ENCODE peak calls at places on chromosomes 4 and X, in four cellular contexts. One of them, this sample, is unnamed.

GRCh38 chr4:7911044-7911578 is 28.6 kb downstream of the AFAP1 start:
- DNase-seq in HepG2: no peak
- DNase-seq in GM12878: no peak
- DNase-seq in K562: no peak
- DNase-seq in this sample: peak; percentile 48

GRCh38 chrX:115892787-115893671 is 277.5 kb upstream of the AGTR2 start:
- DNase-seq in HepG2: peak; percentile 73
- DNase-seq in GM12878: peak; percentile 73
- DNase-seq in K562: peak; percentile 35
- DNase-seq in this sample: peak; percentile 21

GRCh38 chr4:166257891-166258290 is 384.9 kb downstream of the TLL1 start:
- DNase-seq in HepG2: no peak
- DNase-seq in GM12878: no peak
- DNase-seq in K562: no peak
- DNase-seq in this sample: no peak

GRCh38 chr4:6239486-6239885 is 30.2 kb upstream of the WFS1 start:
- DNase-seq in HepG2: no peak
- DNase-seq in GM12878: no peak
- DNase-seq in K562: no peak
- DNase-seq in this sample: no peak

GRCh38 chrX:134603806-134604700 is 54.2 kb downstream of the PLAC1 start:
- DNase-seq in HepG2: no peak
- DNase-seq in GM12878: no peak
- DNase-seq in K562: no peak
- DNase-seq in this sample: no peak

GRCh38 chr4:85967872-85968271 is 392.0 kb downstream of the MAPK10 start:
- DNase-seq in HepG2: no peak
- DNase-seq in GM12878: no peak
- DNase-seq in K562: no peak
- DNase-seq in this sample: no peak

GRCh38 chr4:168685136-168685535 is 188.3 kb downstream of the PALLD start:
- DNase-seq in HepG2: no peak
- DNase-seq in GM12878: peak; percentile 23
- DNase-seq in K562: no peak
- DNase-seq in this sample: no peak

GRCh38 chrX:143500751-143501150 is 16.5 kb downstream of the SPANXN3 start:
- DNase-seq in HepG2: no peak
- DNase-seq in GM12878: no peak
- DNase-seq in K562: no peak
- DNase-seq in this sample: no peak

GRCh38 chr4:162952232-162952631 is 214.5 kb downstream of the NAF1 start:
- DNase-seq in HepG2: no peak
- DNase-seq in GM12878: no peak
- DNase-seq in K562: no peak
- DNase-seq in this sample: no peak

GRCh38 chr4:73068496-73069337 is 799 bp downstream of the COX18 start:
- DNase-seq in HepG2: peak; percentile 32
- DNase-seq in GM12878: peak; percentile 17
- DNase-seq in K562: peak; percentile 12
- DNase-seq in this sample: no peak

GRCh38 chr4:137819964-137820383 is 287.7 kb upstream of the PCDH18 start:
- DNase-seq in HepG2: peak; percentile 45
- DNase-seq in GM12878: peak; percentile 1
- DNase-seq in K562: no peak
- DNase-seq in this sample: peak; percentile 20

GRCh38 chr4:122614621-122615020 is 6.2 kb downstream of the IL21 start:
- DNase-seq in HepG2: no peak
- DNase-seq in GM12878: no peak
- DNase-seq in K562: no peak
- DNase-seq in this sample: no peak

GRCh38 chr4:6779667-6780565 is 2.6 kb upstream of the KIAA0232 start:
- DNase-seq in HepG2: peak; percentile 62
- DNase-seq in GM12878: no peak
- DNase-seq in K562: no peak
- DNase-seq in this sample: no peak

GRCh38 chr4:14771504-14772175 is 230.6 kb upstream of the CPEB2 start:
- DNase-seq in HepG2: no peak
- DNase-seq in GM12878: no peak
- DNase-seq in K562: no peak
- DNase-seq in this sample: no peak

GRCh38 chr4:105122334-105122733 is 24.3 kb upstream of the TET2 start:
- DNase-seq in HepG2: no peak
- DNase-seq in GM12878: no peak
- DNase-seq in K562: no peak
- DNase-seq in this sample: peak; percentile 47

GRCh38 chrX:26375346-26375745 is 159.4 kb downstream of the MAGEB5 start:
- DNase-seq in HepG2: no peak
- DNase-seq in GM12878: no peak
- DNase-seq in K562: no peak
- DNase-seq in this sample: no peak

GRCh38 chr4:55020131-55020530 is 105.3 kb downstream of the KDR start:
- DNase-seq in HepG2: no peak
- DNase-seq in GM12878: no peak
- DNase-seq in K562: no peak
- DNase-seq in this sample: no peak

GRCh38 chr4:2911868-2912267 is 51.3 kb downstream of the NOP14 start:
- DNase-seq in HepG2: no peak
- DNase-seq in GM12878: no peak
- DNase-seq in K562: no peak
- DNase-seq in this sample: no peak

GRCh38 chr4:84855774-84856173 is 110.7 kb downstream of the WDFY3 start:
- DNase-seq in HepG2: peak; percentile 18
- DNase-seq in GM12878: no peak
- DNase-seq in K562: no peak
- DNase-seq in this sample: no peak

GRCh38 chrX:45007598-45007997 is 134.6 kb downstream of the KDM6A start:
- DNase-seq in HepG2: no peak
- DNase-seq in GM12878: peak; percentile 50
- DNase-seq in K562: no peak
- DNase-seq in this sample: no peak

GRCh38 chrX:102934624-102935023 is 2.4 kb upstream of the RAB40AL start:
- DNase-seq in HepG2: peak; percentile 3
- DNase-seq in GM12878: no peak
- DNase-seq in K562: peak; percentile 37
- DNase-seq in this sample: peak; percentile 36

GRCh38 chr4:156976147-156976546 is 4.5 kb upstream of the PDGFC start:
- DNase-seq in HepG2: no peak
- DNase-seq in GM12878: no peak
- DNase-seq in K562: no peak
- DNase-seq in this sample: no peak

GRCh38 chr4:27790911-27791310 is 930.3 kb downstream of the STIM2 start:
- DNase-seq in HepG2: no peak
- DNase-seq in GM12878: no peak
- DNase-seq in K562: no peak
- DNase-seq in this sample: no peak

GRCh38 chr4:3702084-3702521 is 64.1 kb upstream of the ADRA2C start:
- DNase-seq in HepG2: no peak
- DNase-seq in GM12878: no peak
- DNase-seq in K562: no peak
- DNase-seq in this sample: no peak

GRCh38 chr4:182155806-182156205 is 87.4 kb upstream of the TENM3 start:
- DNase-seq in HepG2: no peak
- DNase-seq in GM12878: no peak
- DNase-seq in K562: no peak
- DNase-seq in this sample: no peak

GRCh38 chr4:158667651-158668198 is 4.0 kb downstream of the C4orf46 start:
- DNase-seq in HepG2: peak; percentile 49
- DNase-seq in GM12878: no peak
- DNase-seq in K562: peak; percentile 49
- DNase-seq in this sample: peak; percentile 33

GRCh38 chrX:119659522-119659921 is 33.4 kb downstream of the SEPTIN6 start:
- DNase-seq in HepG2: no peak
- DNase-seq in GM12878: no peak
- DNase-seq in K562: no peak
- DNase-seq in this sample: no peak

GRCh38 chr4:38084984-38085383 is 124.8 kb downstream of the PTTG2 start:
- DNase-seq in HepG2: no peak
- DNase-seq in GM12878: no peak
- DNase-seq in K562: no peak
- DNase-seq in this sample: no peak

GRCh38 chr4:72076562-72076961 is 44.8 kb downstream of the NPFFR2 start:
- DNase-seq in HepG2: no peak
- DNase-seq in GM12878: no peak
- DNase-seq in K562: no peak
- DNase-seq in this sample: no peak

GRCh38 chrX:81377329-81377728 is 175.4 kb downstream of the SH3BGRL start:
- DNase-seq in HepG2: peak; percentile 0
- DNase-seq in GM12878: no peak
- DNase-seq in K562: peak; percentile 5
- DNase-seq in this sample: no peak

GRCh38 chr4:6732441-6733357 is 16.7 kb downstream of the BLOC1S4 start:
- DNase-seq in HepG2: peak; percentile 77
- DNase-seq in GM12878: no peak
- DNase-seq in K562: peak; percentile 89
- DNase-seq in this sample: no peak

GRCh38 chrX:82757614-82758013 is 750.5 kb upstream of the POU3F4 start:
- DNase-seq in HepG2: no peak
- DNase-seq in GM12878: no peak
- DNase-seq in K562: no peak
- DNase-seq in this sample: no peak

GRCh38 chr4:38618510-38618909 is 45.5 kb upstream of the KLF3 start:
- DNase-seq in HepG2: no peak
- DNase-seq in GM12878: no peak
- DNase-seq in K562: no peak
- DNase-seq in this sample: no peak

GRCh38 chr4:76830612-76831474 is 67.1 kb downstream of the SOWAHB start:
- DNase-seq in HepG2: peak; percentile 94
- DNase-seq in GM12878: no peak
- DNase-seq in K562: no peak
- DNase-seq in this sample: no peak
- TF ChIP-seq USF2 in HepG2: no peak
- TF ChIP-seq USF2 in GM12878: no peak
- TF ChIP-seq USF2 in K562: no peak
- TF ChIP-seq USF2 in this sample: no peak

GRCh38 chrX:140317462-140317861 is 187.4 kb downstream of the SOX3 start:
- DNase-seq in HepG2: no peak
- DNase-seq in GM12878: no peak
- DNase-seq in K562: no peak
- DNase-seq in this sample: no peak

GRCh38 chrX:140318306-140318705 is 186.6 kb downstream of the SOX3 start:
- DNase-seq in HepG2: no peak
- DNase-seq in GM12878: no peak
- DNase-seq in K562: no peak
- DNase-seq in this sample: no peak
- TF ChIP-seq CBFB in HepG2: no peak
- TF ChIP-seq CBFB in GM12878: no peak
- TF ChIP-seq CBFB in K562: no peak
- TF ChIP-seq CBFB in this sample: no peak

DNA sequence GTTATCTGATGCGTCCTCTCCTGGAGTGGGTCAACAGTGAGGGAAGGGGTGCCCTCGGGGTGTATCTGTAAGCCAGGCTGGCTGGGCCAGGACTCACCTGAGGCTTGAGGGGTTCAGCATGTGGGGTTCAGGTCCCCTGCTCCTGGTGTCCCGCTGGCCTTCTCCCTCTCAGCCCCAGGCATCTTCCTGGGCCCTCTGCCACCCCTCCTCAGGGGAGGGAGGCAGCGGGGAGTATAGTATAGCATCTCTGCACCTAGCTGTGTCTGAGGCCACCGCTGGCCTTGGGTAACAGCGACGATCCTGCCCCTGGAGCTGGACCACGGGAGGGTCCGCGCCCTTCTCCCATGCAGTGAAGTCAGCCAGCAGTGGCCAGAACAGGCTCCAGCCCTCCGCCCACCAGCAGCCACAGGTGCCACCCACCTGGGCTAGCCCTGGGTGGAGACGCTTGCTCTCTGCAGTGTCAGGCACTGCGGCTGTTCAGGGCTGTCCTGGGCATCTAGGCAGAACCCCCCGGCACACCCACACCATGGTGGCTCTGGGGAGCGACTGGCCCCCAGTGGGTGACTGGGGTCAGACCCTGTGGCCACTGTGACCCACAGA is 110.7 kb upstream of the NKX1-1 start:
- DNase-seq in HepG2: no peak
- DNase-seq in GM12878: no peak
- DNase-seq in K562: no peak
- DNase-seq in this sample: no peak
- TF ChIP-seq CTCF in HepG2: no peak
- TF ChIP-seq CTCF in GM12878: no peak
- TF ChIP-seq CTCF in K562: no peak
- TF ChIP-seq CTCF in this sample: no peak

GRCh38 chrX:22090181-22090580 is 58.1 kb downstream of the PHEX start:
- DNase-seq in HepG2: no peak
- DNase-seq in GM12878: no peak
- DNase-seq in K562: no peak
- DNase-seq in this sample: no peak
- TF ChIP-seq USF2 in HepG2: no peak
- TF ChIP-seq USF2 in GM12878: no peak
- TF ChIP-seq USF2 in K562: no peak
- TF ChIP-seq USF2 in this sample: no peak